ENCODE peak calls at places on chromosomes 13 and 19, in ten cellular contexts. Z, A, K, X, H, V, R, Q, J and O are unnamed samples.

GRCh38 chr13:26660185-26660584 is 100.4 kb downstream of the GPR12 start:
- DNase-seq in J (no peak), V (peak), Q (no peak), K (no peak), H (no peak), X (no peak), Z (no peak), A (no peak), R (no peak), O (no peak)

GRCh38 chr19:15871570-15871969 is 26.3 kb downstream of the CYP4F2 start:
- DNase-seq in R (peak), J (no peak), X (peak), H (no peak), V (no peak), A (no peak), Q (no peak), K (no peak), Z (no peak), O (no peak)

GRCh38 chr19:53982611-53983010 is 8.8 kb upstream of the CACNG6 start:
- DNase-seq in R (peak), Z (no peak), X (no peak), K (peak), J (no peak), H (no peak), Q (no peak), V (no peak), A (no peak), O (peak)

GRCh38 chr13:73820285-73820684 is 313.9 kb downstream of the KLF12 start:
- DNase-seq in Z (no peak), H (no peak), X (no peak), A (no peak), V (no peak), Q (no peak), K (no peak), R (no peak), J (no peak), O (no peak)

GRCh38 chr19:48446579-48446978 is 796 bp downstream of the GRWD1 start:
- DNase-seq in Q (no peak), V (no peak), X (no peak), K (no peak), R (no peak), A (no peak), J (no peak), Z (no peak), H (no peak), O (no peak)

GRCh38 chr19:10544242-10544752 is 593 bp downstream of the ATG4D start:
- DNase-seq in Z (no peak), A (no peak), H (peak), Q (no peak), V (peak), J (no peak), R (peak), K (no peak), X (no peak), O (peak)

GRCh38 chr19:33801411-33801810 is 4.7 kb downstream of the KCTD15 start:
- DNase-seq in A (no peak), Z (no peak), X (no peak), J (no peak), Q (no peak), R (no peak), V (no peak), H (no peak), K (peak), O (no peak)

GRCh38 chr13:44797685-44798084 is 191.6 kb downstream of the NUFIP1 start:
- DNase-seq in H (no peak), A (no peak), J (no peak), Z (no peak), R (no peak), Q (no peak), K (no peak), V (no peak), X (no peak), O (no peak)

GRCh38 chr19:5977222-5977784 is 637 bp downstream of the RANBP3 start:
- DNase-seq in R (no peak), Q (no peak), H (no peak), J (no peak), Z (no peak), V (no peak), A (no peak), K (no peak), X (no peak), O (no peak)

GRCh38 chr13:112770504-112770903 is 80.7 kb downstream of the ATP11A start:
- DNase-seq in A (no peak), X (no peak), K (no peak), H (no peak), Q (no peak), R (no peak), V (peak), Z (no peak), J (no peak), O (no peak)

GRCh38 chr13:95516492-95516891 is 36.0 kb upstream of the CLDN10 start:
- DNase-seq in V (no peak), A (no peak), H (no peak), J (no peak), Z (no peak), K (no peak), Q (no peak), R (no peak), X (no peak), O (no peak)

GRCh38 chr13:39232999-39233398 is 194.7 kb downstream of the NHLRC3 start:
- DNase-seq in V (no peak), K (no peak), J (no peak), H (no peak), R (no peak), Z (no peak), X (no peak), Q (no peak), A (no peak), O (no peak)

GRCh38 chr19:39824143-39825092 is 9.5 kb downstream of the DYRK1B start:
- DNase-seq in J (peak), A (peak), V (peak), Q (peak), X (peak), H (peak), Z (peak), K (peak), R (peak), O (peak)

GRCh38 chr19:33096005-33096404 is 15.0 kb downstream of the GPATCH1 start:
- DNase-seq in H (no peak), K (no peak), R (no peak), X (no peak), Q (no peak), Z (no peak), V (no peak), A (no peak), J (no peak), O (no peak)